ENCODE peak calls at places on chromosome 9, in eight cellular contexts. S is posterior cingulate gyrus; W is colonic mucosa; X is RWPE1; V is cardiac muscle cell; O is activated T-helper 9 cell treated with anti-CD3 and anti-CD28 coated beads, Interleukin-2, amount 50 U/mL, for 16 hours; A is HEK293T; K is GM13977. H is an unnamed sample.

GRCh38 chr9:21800931-21801682 is 1.3 kb upstream of the MTAP start:
- DNase-seq in S (no peak), K (no peak), V (no peak), A (no peak), W (no peak), X (no peak), O (no peak), H (no peak)

GRCh38 chr9:136585531-136586120 is 39.8 kb upstream of the NOTCH1 start:
- DNase-seq in K (no peak), V (no peak), S (no peak), W (no peak), A (no peak), O (no peak), X (no peak), H (no peak)

GRCh38 chr9:19788614-19789271 is at the start of gene SLC24A2:
- DNase-seq in S (peak), O (no peak), A (peak), K (no peak), V (peak), W (no peak), X (no peak), H (no peak)

GRCh38 chr9:749712-750111 is 91.8 kb upstream of the DMRT1 start:
- DNase-seq in W (no peak), A (no peak), V (no peak), X (no peak), S (no peak), K (no peak), O (no peak), H (no peak)

GRCh38 chr9:73683862-73684591 is 532.4 kb downstream of the ANXA1 start:
- DNase-seq in S (no peak), V (peak), X (peak), W (no peak), O (no peak), A (peak), K (no peak), H (peak)

GRCh38 chr9:114283551-114284111 is 39.3 kb upstream of the ORM1 start:
- DNase-seq in W (no peak), V (no peak), O (no peak), K (no peak), A (no peak), X (no peak), S (peak), H (no peak)

GRCh38 chr9:36744678-36745077 is 172.0 kb downstream of the MELK start:
- DNase-seq in X (no peak), W (no peak), A (no peak), O (no peak), V (no peak), K (no peak), S (no peak), H (no peak)

GRCh38 chr9:85024374-85024773 is 354.8 kb downstream of the NTRK2 start:
- DNase-seq in K (no peak), V (no peak), A (no peak), S (peak), W (no peak), O (no peak), X (no peak), H (no peak)

GRCh38 chr9:36214571-36214970 is 23.9 kb downstream of the CLTA start:
- DNase-seq in A (no peak), W (no peak), X (no peak), K (no peak), V (peak), S (no peak), O (no peak), H (no peak)

GRCh38 chr9:134626576-134627416 is 14.8 kb upstream of the COL5A1 start:
- DNase-seq in K (no peak), A (no peak), V (peak), O (no peak), W (no peak), X (peak), S (peak), H (no peak)

GRCh38 chr9:131500377-131500776 is 2.3 kb upstream of the POMT1 start:
- DNase-seq in K (no peak), S (no peak), W (no peak), X (peak), V (no peak), A (no peak), O (peak), H (no peak)

GRCh38 chr9:103430469-103430868 is 435.3 kb downstream of the CYLC2 start:
- DNase-seq in O (no peak), V (no peak), S (no peak), X (no peak), W (no peak), A (no peak), K (no peak), H (no peak)

GRCh38 chr9:101479337-101480045 is 43.9 kb upstream of the ALDOB start:
- DNase-seq in V (no peak), O (no peak), K (no peak), W (peak), S (no peak), A (no peak), X (peak), H (no peak)

GRCh38 chr9:81519816-81520215 is 169.5 kb downstream of the TLE1 start:
- DNase-seq in S (no peak), W (no peak), K (no peak), V (peak), O (no peak), X (no peak), A (no peak), H (no peak)

GRCh38 chr9:71910602-71911060 is 362 bp downstream of the ABHD17B start:
- DNase-seq in X (peak), S (no peak), W (no peak), A (no peak), O (no peak), K (peak), V (no peak), H (no peak)

GRCh38 chr9:135708164-135708563 is 6.2 kb downstream of the KCNT1 start:
- DNase-seq in V (no peak), S (no peak), K (no peak), W (no peak), A (no peak), O (no peak), X (no peak), H (no peak)

GRCh38 chr9:130062750-130063149 is 9.0 kb downstream of the GPR107 start:
- DNase-seq in S (no peak), A (no peak), V (no peak), X (no peak), O (no peak), W (no peak), K (no peak), H (no peak)

GRCh38 chr9:27085456-27085855 is 23.6 kb upstream of the TEK start:
- DNase-seq in W (no peak), X (no peak), K (no peak), O (no peak), A (no peak), V (peak), S (no peak), H (no peak)

GRCh38 chr9:112629890-112630485 is 87.9 kb downstream of the INIP start:
- DNase-seq in S (no peak), O (no peak), K (no peak), X (no peak), V (no peak), W (no peak), A (no peak), H (no peak)

GRCh38 chr9:89668216-89668867 is 63.5 kb downstream of the GADD45G start:
- DNase-seq in S (no peak), O (no peak), V (no peak), K (no peak), A (no peak), X (no peak), W (no peak), H (no peak)

GRCh38 chr9:104009853-104010252 is 84.3 kb upstream of the SMC2 start:
- DNase-seq in A (no peak), O (no peak), W (no peak), K (no peak), X (no peak), S (no peak), V (peak), H (no peak)

GRCh38 chr9:82356131-82356530 is 367.6 kb downstream of the SPATA31D1 start:
- DNase-seq in A (no peak), K (no peak), X (no peak), V (no peak), O (no peak), W (no peak), S (no peak), H (no peak)

GRCh38 chr9:131500939-131501541 is 1.7 kb upstream of the POMT1 start:
- DNase-seq in K (no peak), O (peak), W (no peak), S (no peak), V (peak), X (peak), A (no peak), H (peak)

GRCh38 chr9:14396171-14396570 is 82.2 kb upstream of the NFIB start:
- DNase-seq in X (no peak), S (peak), O (no peak), W (no peak), A (no peak), V (no peak), K (no peak), H (no peak)

GRCh38 chr9:70534058-70534457 is 119.6 kb upstream of the KLF9 start:
- DNase-seq in X (no peak), V (peak), W (no peak), A (no peak), S (no peak), K (no peak), O (no peak), H (peak)

GRCh38 chr9:36332006-36332405 is 68.1 kb downstream of the RNF38 start:
- DNase-seq in S (no peak), V (no peak), X (no peak), O (no peak), W (no peak), A (no peak), K (no peak), H (no peak)

GRCh38 chr9:70013598-70014196 is 30.0 kb upstream of the MAMDC2 start:
- DNase-seq in V (peak), K (no peak), O (no peak), A (no peak), S (no peak), W (no peak), X (peak), H (no peak)

GRCh38 chr9:137050570-137050969 is 3.3 kb downstream of the ENTPD2 start:
- DNase-seq in S (no peak), X (no peak), A (no peak), O (no peak), K (no peak), V (no peak), W (no peak), H (peak)